ENCODE peak calls at places on chromosome 10, in nine cellular contexts. One of them, this sample, is unnamed.

GRCh38 chr10:97943294-97943693 is 87.1 kb downstream of the CRTAC1 start:
- DNase-seq in astrocyte: no peak
- DNase-seq in mesenchymal stem cell: no peak
- DNase-seq in fibroblast of lung: no peak
- DNase-seq in K562: peak
- DNase-seq in GM23248: no peak
- DNase-seq in A549: no peak
- DNase-seq in mesendoderm: no peak
- DNase-seq in hepatocyte: no peak
- DNase-seq in this sample: no peak

GRCh38 chr10:78551184-78552005 is 517.4 kb upstream of the ZMIZ1 start:
- DNase-seq in astrocyte: no peak
- DNase-seq in mesenchymal stem cell: no peak
- DNase-seq in fibroblast of lung: no peak
- DNase-seq in K562: no peak
- DNase-seq in GM23248: no peak
- DNase-seq in A549: no peak
- DNase-seq in mesendoderm: peak
- DNase-seq in hepatocyte: no peak
- DNase-seq in this sample: no peak

GRCh38 chr10:5871596-5871995 is 18.1 kb downstream of the ANKRD16 start:
- DNase-seq in astrocyte: no peak
- DNase-seq in mesenchymal stem cell: peak
- DNase-seq in fibroblast of lung: peak
- DNase-seq in K562: no peak
- DNase-seq in GM23248: no peak
- DNase-seq in A549: no peak
- DNase-seq in mesendoderm: no peak
- DNase-seq in hepatocyte: no peak
- DNase-seq in this sample: peak

GRCh38 chr10:129962558-129963075 is 1.5 kb downstream of the EBF3 start:
- DNase-seq in astrocyte: no peak
- DNase-seq in mesenchymal stem cell: no peak
- DNase-seq in fibroblast of lung: no peak
- DNase-seq in K562: no peak
- DNase-seq in GM23248: no peak
- DNase-seq in A549: no peak
- DNase-seq in mesendoderm: no peak
- DNase-seq in hepatocyte: no peak
- DNase-seq in this sample: no peak

GRCh38 chr10:5071411-5072198 is 22.6 kb upstream of the AKR1C3 start:
- DNase-seq in astrocyte: peak
- DNase-seq in mesenchymal stem cell: peak
- DNase-seq in fibroblast of lung: peak
- DNase-seq in K562: peak
- DNase-seq in GM23248: peak
- DNase-seq in A549: peak
- DNase-seq in mesendoderm: peak
- DNase-seq in hepatocyte: peak
- DNase-seq in this sample: peak

GRCh38 chr10:25453619-25454018 is 278.8 kb downstream of the GPR158 start:
- DNase-seq in astrocyte: no peak
- DNase-seq in mesenchymal stem cell: no peak
- DNase-seq in fibroblast of lung: no peak
- DNase-seq in K562: no peak
- DNase-seq in GM23248: no peak
- DNase-seq in A549: no peak
- DNase-seq in mesendoderm: no peak
- DNase-seq in hepatocyte: no peak
- DNase-seq in this sample: no peak

GRCh38 chr10:810351-810846 is 120.9 kb upstream of the DIP2C start:
- DNase-seq in astrocyte: no peak
- DNase-seq in mesenchymal stem cell: no peak
- DNase-seq in fibroblast of lung: peak
- DNase-seq in K562: no peak
- DNase-seq in GM23248: no peak
- DNase-seq in A549: no peak
- DNase-seq in mesendoderm: peak
- DNase-seq in hepatocyte: peak
- DNase-seq in this sample: no peak

GRCh38 chr10:124465777-124466488 is 4.3 kb downstream of the LHPP start:
- DNase-seq in astrocyte: no peak
- DNase-seq in mesenchymal stem cell: no peak
- DNase-seq in fibroblast of lung: no peak
- DNase-seq in K562: no peak
- DNase-seq in GM23248: no peak
- DNase-seq in A549: no peak
- DNase-seq in mesendoderm: no peak
- DNase-seq in hepatocyte: no peak
- DNase-seq in this sample: no peak

GRCh38 chr10:92181575-92181974 is 109.3 kb downstream of the CPEB3 start:
- DNase-seq in astrocyte: no peak
- DNase-seq in mesenchymal stem cell: peak
- DNase-seq in fibroblast of lung: peak
- DNase-seq in K562: peak
- DNase-seq in GM23248: peak
- DNase-seq in A549: peak
- DNase-seq in mesendoderm: peak
- DNase-seq in hepatocyte: peak
- DNase-seq in this sample: peak

GRCh38 chr10:69506487-69506833 is 55.2 kb downstream of the TSPAN15 start:
- DNase-seq in astrocyte: no peak
- DNase-seq in mesenchymal stem cell: no peak
- DNase-seq in fibroblast of lung: no peak
- DNase-seq in K562: no peak
- DNase-seq in GM23248: no peak
- DNase-seq in A549: no peak
- DNase-seq in mesendoderm: no peak
- DNase-seq in hepatocyte: peak
- DNase-seq in this sample: no peak

GRCh38 chr10:31940839-31941653 is 12.4 kb upstream of the ARHGAP12 start:
- DNase-seq in astrocyte: peak
- DNase-seq in mesenchymal stem cell: peak
- DNase-seq in fibroblast of lung: peak
- DNase-seq in K562: no peak
- DNase-seq in GM23248: peak
- DNase-seq in A549: peak
- DNase-seq in mesendoderm: peak
- DNase-seq in hepatocyte: peak
- DNase-seq in this sample: peak

GRCh38 chr10:110636932-110637557 is 7.1 kb upstream of the RBM20 start:
- DNase-seq in astrocyte: no peak
- DNase-seq in mesenchymal stem cell: no peak
- DNase-seq in fibroblast of lung: no peak
- DNase-seq in K562: no peak
- DNase-seq in GM23248: no peak
- DNase-seq in A549: no peak
- DNase-seq in mesendoderm: peak
- DNase-seq in hepatocyte: no peak
- DNase-seq in this sample: no peak

GRCh38 chr10:11058965-11059364 is 41.3 kb downstream of the CELF2 start:
- DNase-seq in astrocyte: peak
- DNase-seq in mesenchymal stem cell: peak
- DNase-seq in fibroblast of lung: peak
- DNase-seq in K562: no peak
- DNase-seq in GM23248: peak
- DNase-seq in A549: no peak
- DNase-seq in mesendoderm: peak
- DNase-seq in hepatocyte: peak
- DNase-seq in this sample: no peak

GRCh38 chr10:103666109-103666508 is 172.6 kb downstream of the NEURL1 start:
- DNase-seq in astrocyte: no peak
- DNase-seq in mesenchymal stem cell: no peak
- DNase-seq in fibroblast of lung: peak
- DNase-seq in K562: peak
- DNase-seq in GM23248: peak
- DNase-seq in A549: peak
- DNase-seq in mesendoderm: peak
- DNase-seq in hepatocyte: no peak
- DNase-seq in this sample: peak

GRCh38 chr10:106535304-106535964 is 629.1 kb downstream of the SORCS1 start:
- DNase-seq in astrocyte: no peak
- DNase-seq in mesenchymal stem cell: no peak
- DNase-seq in fibroblast of lung: no peak
- DNase-seq in K562: no peak
- DNase-seq in GM23248: peak
- DNase-seq in A549: no peak
- DNase-seq in mesendoderm: peak
- DNase-seq in hepatocyte: no peak
- DNase-seq in this sample: peak

GRCh38 chr10:43287056-43288007 is 20.5 kb upstream of the RASGEF1A start:
- DNase-seq in astrocyte: no peak
- DNase-seq in mesenchymal stem cell: peak
- DNase-seq in fibroblast of lung: no peak
- DNase-seq in K562: no peak
- DNase-seq in GM23248: peak
- DNase-seq in A549: peak
- DNase-seq in mesendoderm: peak
- DNase-seq in hepatocyte: no peak
- DNase-seq in this sample: peak

GRCh38 chr10:34434119-34434594 is 380.9 kb downstream of the PARD3 start:
- DNase-seq in astrocyte: peak
- DNase-seq in mesenchymal stem cell: peak
- DNase-seq in fibroblast of lung: peak
- DNase-seq in K562: no peak
- DNase-seq in GM23248: peak
- DNase-seq in A549: no peak
- DNase-seq in mesendoderm: no peak
- DNase-seq in hepatocyte: peak
- DNase-seq in this sample: no peak

GRCh38 chr10:88207121-88207546 is 343.7 kb downstream of the PTEN start:
- DNase-seq in astrocyte: no peak
- DNase-seq in mesenchymal stem cell: peak
- DNase-seq in fibroblast of lung: no peak
- DNase-seq in K562: no peak
- DNase-seq in GM23248: no peak
- DNase-seq in A549: no peak
- DNase-seq in mesendoderm: no peak
- DNase-seq in hepatocyte: no peak
- DNase-seq in this sample: no peak

GRCh38 chr10:78779339-78779955 is 289.3 kb upstream of the ZMIZ1 start:
- DNase-seq in astrocyte: no peak
- DNase-seq in mesenchymal stem cell: no peak
- DNase-seq in fibroblast of lung: no peak
- DNase-seq in K562: no peak
- DNase-seq in GM23248: peak
- DNase-seq in A549: no peak
- DNase-seq in mesendoderm: no peak
- DNase-seq in hepatocyte: no peak
- DNase-seq in this sample: peak

GRCh38 chr10:97350138-97350537 is 15.6 kb upstream of the FRAT2 start:
- DNase-seq in astrocyte: no peak
- DNase-seq in mesenchymal stem cell: no peak
- DNase-seq in fibroblast of lung: no peak
- DNase-seq in K562: no peak
- DNase-seq in GM23248: no peak
- DNase-seq in A549: no peak
- DNase-seq in mesendoderm: no peak
- DNase-seq in hepatocyte: no peak
- DNase-seq in this sample: no peak

DNA sequence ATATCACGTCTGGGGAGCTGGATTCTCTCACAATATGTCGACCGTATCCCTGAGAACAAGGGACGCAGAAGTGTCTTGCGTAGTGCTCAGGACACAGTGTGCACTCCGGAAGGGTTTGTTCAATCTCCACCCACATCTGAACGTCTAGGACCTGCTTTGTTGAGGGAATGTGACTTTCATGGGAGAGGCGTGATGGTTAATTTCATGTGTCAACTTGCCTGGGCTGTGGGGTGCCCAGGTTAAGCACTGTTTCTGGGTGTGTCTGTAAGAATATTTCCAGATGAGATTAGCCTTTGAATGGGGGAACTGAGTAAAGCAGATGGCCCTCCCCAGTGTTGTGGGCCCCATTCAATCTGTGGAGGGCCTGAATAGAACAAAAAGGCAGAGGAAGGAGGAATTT is 80.4 kb upstream of the SFMBT2 start:
- DNase-seq in astrocyte: no peak
- DNase-seq in mesenchymal stem cell: no peak
- DNase-seq in fibroblast of lung: no peak
- DNase-seq in K562: no peak
- DNase-seq in GM23248: no peak
- DNase-seq in A549: no peak
- DNase-seq in mesendoderm: no peak
- DNase-seq in hepatocyte: no peak
- DNase-seq in this sample: no peak
- H3K4me2 ChIP-seq in astrocyte: no peak
- H3K4me2 ChIP-seq in mesenchymal stem cell: no peak
- H3K4me2 ChIP-seq in fibroblast of lung: no peak
- H3K4me2 ChIP-seq in K562: no peak
- H3K4me2 ChIP-seq in GM23248: no peak
- H3K4me2 ChIP-seq in A549: no peak
- H3K4me2 ChIP-seq in mesendoderm: no peak
- H3K4me2 ChIP-seq in hepatocyte: no peak
- H3K4me2 ChIP-seq in this sample: no peak

GRCh38 chr10:132402781-132403241 is 5.8 kb downstream of the PWWP2B start:
- DNase-seq in astrocyte: no peak
- DNase-seq in mesenchymal stem cell: no peak
- DNase-seq in fibroblast of lung: no peak
- DNase-seq in K562: no peak
- DNase-seq in GM23248: no peak
- DNase-seq in A549: no peak
- DNase-seq in mesendoderm: no peak
- DNase-seq in hepatocyte: no peak
- DNase-seq in this sample: no peak
- H3K4me2 ChIP-seq in astrocyte: no peak
- H3K4me2 ChIP-seq in mesenchymal stem cell: no peak
- H3K4me2 ChIP-seq in fibroblast of lung: no peak
- H3K4me2 ChIP-seq in K562: no peak
- H3K4me2 ChIP-seq in GM23248: no peak
- H3K4me2 ChIP-seq in A549: no peak
- H3K4me2 ChIP-seq in mesendoderm: no peak
- H3K4me2 ChIP-seq in hepatocyte: no peak
- H3K4me2 ChIP-seq in this sample: no peak

GRCh38 chr10:132707776-132708171 is 78.2 kb downstream of the NKX6-2 start:
- DNase-seq in astrocyte: no peak
- DNase-seq in mesenchymal stem cell: no peak
- DNase-seq in fibroblast of lung: no peak
- DNase-seq in K562: no peak
- DNase-seq in GM23248: no peak
- DNase-seq in A549: no peak
- DNase-seq in mesendoderm: no peak
- DNase-seq in hepatocyte: no peak
- DNase-seq in this sample: no peak
- H3K4me2 ChIP-seq in astrocyte: no peak
- H3K4me2 ChIP-seq in mesenchymal stem cell: no peak
- H3K4me2 ChIP-seq in fibroblast of lung: no peak
- H3K4me2 ChIP-seq in K562: no peak
- H3K4me2 ChIP-seq in GM23248: no peak
- H3K4me2 ChIP-seq in A549: no peak
- H3K4me2 ChIP-seq in mesendoderm: no peak
- H3K4me2 ChIP-seq in hepatocyte: no peak
- H3K4me2 ChIP-seq in this sample: no peak

DNA sequence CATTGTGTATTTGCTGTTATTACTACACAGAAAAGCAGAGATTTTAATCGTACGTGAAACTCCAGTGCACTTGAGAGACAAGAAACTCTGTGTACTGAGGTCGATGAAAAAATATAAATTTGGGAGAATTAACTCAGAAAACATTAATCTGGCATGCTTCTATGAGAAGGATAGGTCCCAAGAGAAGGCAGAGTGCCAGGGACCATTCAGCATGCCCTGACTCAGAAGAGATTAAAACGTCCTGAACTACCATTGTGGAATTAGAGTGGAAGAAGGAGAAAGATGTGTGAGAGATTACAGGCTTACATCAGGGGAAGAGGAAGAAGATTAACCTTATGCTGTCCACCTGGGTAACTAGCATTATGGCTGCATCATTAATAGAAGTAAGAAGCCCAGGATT is 72.4 kb downstream of the REEP3 start:
- DNase-seq in astrocyte: peak
- DNase-seq in mesenchymal stem cell: no peak
- DNase-seq in fibroblast of lung: no peak
- DNase-seq in K562: no peak
- DNase-seq in GM23248: peak
- DNase-seq in A549: no peak
- DNase-seq in mesendoderm: no peak
- DNase-seq in hepatocyte: no peak
- DNase-seq in this sample: no peak
- H3K4me2 ChIP-seq in astrocyte: no peak
- H3K4me2 ChIP-seq in mesenchymal stem cell: no peak
- H3K4me2 ChIP-seq in fibroblast of lung: no peak
- H3K4me2 ChIP-seq in K562: no peak
- H3K4me2 ChIP-seq in GM23248: no peak
- H3K4me2 ChIP-seq in A549: no peak
- H3K4me2 ChIP-seq in mesendoderm: no peak
- H3K4me2 ChIP-seq in hepatocyte: no peak
- H3K4me2 ChIP-seq in this sample: no peak

This sample was measured in PC-3.